ENCODE peak calls at places on chromosomes 11 and 22, in five cellular contexts. R is cardiac fibroblast; P is activated CD4-positive, CD25-positive, alpha-beta regulatory T cell treated with anti-CD3 and anti-CD28 coated beads, Interleukin-2, amount 50 U/mL, for 72 hours; G is HT-29; U is GM23248. T is an unnamed sample.

GRCh38 chr11:65148657-65149056 is 14.3 kb upstream of the SYVN1 start:
- DNase-seq in R (no peak), P (no peak), G (no peak), U (no peak), T (no peak)

GRCh38 chr11:62588966-62589637 is 2.2 kb downstream of the TUT1 start:
- DNase-seq in R (peak; percentile 48), P (no peak), G (no peak), U (peak; percentile 66), T (no peak)

GRCh38 chr11:134046681-134047449 is 22.0 kb upstream of the JAM3 start:
- DNase-seq in R (no peak), P (no peak), G (no peak), U (no peak), T (no peak)

GRCh38 chr11:27161071-27161470 is 120.5 kb downstream of the BBOX1 start:
- DNase-seq in R (peak; percentile 67), P (no peak), G (no peak), U (peak; percentile 14), T (no peak)

GRCh38 chr22:36486619-36487384 is 5.4 kb upstream of the TXN2 start:
- DNase-seq in R (peak; percentile 81), P (peak; percentile 54), G (peak; percentile 38), U (peak; percentile 62), T (no peak)

GRCh38 chr11:35097814-35098213 is 41.2 kb upstream of the CD44 start:
- DNase-seq in R (no peak), P (no peak), G (no peak), U (no peak), T (no peak)

GRCh38 chr11:134845474-134846435 is 433.7 kb upstream of the B3GAT1 start:
- DNase-seq in R (no peak), P (no peak), G (no peak), U (no peak), T (no peak)

GRCh38 chr11:36340909-36341308 is 44.8 kb downstream of the PRR5L start:
- DNase-seq in R (no peak), P (no peak), G (no peak), U (no peak), T (no peak)

GRCh38 chr11:64438986-64439771 is 80.2 kb downstream of the RPS6KA4 start:
- DNase-seq in R (no peak), P (no peak), G (no peak), U (no peak), T (no peak)

GRCh38 chr22:42937164-42937854 is 77.6 kb downstream of the PACSIN2 start:
- DNase-seq in R (peak; percentile 87), P (no peak), G (peak; percentile 47), U (peak; percentile 95), T (peak; percentile 60)

GRCh38 chr11:83612891-83613766 is 327.0 kb upstream of the CCDC90B start:
- DNase-seq in R (no peak), P (no peak), G (no peak), U (no peak), T (no peak)

GRCh38 chr22:49408102-49408836 is 419.4 kb downstream of the BRD1 start:
- DNase-seq in R (no peak), P (no peak), G (no peak), U (no peak), T (no peak)

GRCh38 chr11:27317751-27318150 is 45.3 kb downstream of the CCDC34 start:
- DNase-seq in R (peak; percentile 75), P (no peak), G (no peak), U (peak; percentile 88), T (peak; percentile 14)